ENCODE peak calls at places on chromosomes 11 and 22, in eight cellular contexts. N, W, L, E, G, P, C and A are unnamed samples.

GRCh38 chr22:46012182-46012880 is 35.4 kb upstream of the WNT7B start:
- DNase-seq in P (no peak), C (no peak), N (no peak), L (no peak), G (no peak), E (no peak), W (no peak), A (no peak)

GRCh38 chr11:60345489-60345888 is 18.4 kb downstream of the MS4A6E start:
- DNase-seq in C (no peak), G (no peak), N (peak), P (no peak), W (peak), L (peak), E (no peak), A (no peak)

GRCh38 chr11:59802639-59803176 is 7.9 kb downstream of the MRPL16 start:
- DNase-seq in L (peak), G (peak), C (no peak), E (no peak), W (peak), N (peak), P (no peak), A (peak)

GRCh38 chr22:23835773-23836144 is 3.0 kb downstream of the DERL3 start:
- DNase-seq in G (no peak), N (no peak), P (no peak), W (no peak), E (no peak), C (no peak), L (no peak), A (no peak)

GRCh38 chr11:57641011-57641410 is 8.7 kb downstream of the YPEL4 start:
- DNase-seq in W (peak), C (no peak), E (no peak), N (no peak), G (no peak), P (no peak), L (peak), A (no peak)

GRCh38 chr22:23782649-23783048 is 4.1 kb upstream of the SMARCB1 start:
- DNase-seq in L (no peak), G (no peak), N (no peak), W (no peak), P (no peak), C (no peak), E (no peak), A (no peak)

GRCh38 chr11:40491341-40491740 is 968.1 kb downstream of the LRRC4C start:
- DNase-seq in E (no peak), W (no peak), G (no peak), P (no peak), L (no peak), N (no peak), C (no peak), A (no peak)

GRCh38 chr22:28142361-28142801 is 223.3 kb upstream of the PITPNB start:
- DNase-seq in N (no peak), C (no peak), G (peak), W (no peak), L (peak), P (no peak), E (peak), A (peak)

GRCh38 chr11:77203901-77204755 is 76.1 kb downstream of the MYO7A start:
- DNase-seq in E (no peak), C (no peak), L (no peak), P (no peak), W (no peak), G (no peak), N (no peak), A (no peak)

GRCh38 chr11:97739892-97740782 is 1280.6 kb upstream of the CNTN5 start:
- DNase-seq in G (peak), N (no peak), W (no peak), C (no peak), P (no peak), L (peak), E (peak), A (no peak)

GRCh38 chr11:134542401-134543143 is 130.5 kb upstream of the B3GAT1 start:
- DNase-seq in C (no peak), N (no peak), W (no peak), P (no peak), E (no peak), G (no peak), L (no peak), A (peak)

GRCh38 chr11:114889464-114890065 is 211.2 kb downstream of the NXPE2 start:
- DNase-seq in E (no peak), C (no peak), W (peak), P (no peak), L (no peak), G (no peak), N (no peak), A (no peak)

GRCh38 chr11:43135966-43136534 is 175.7 kb upstream of the API5 start:
- DNase-seq in N (no peak), C (no peak), E (no peak), W (no peak), G (no peak), P (no peak), L (no peak), A (no peak)

GRCh38 chr22:48944756-48945620 is 882.7 kb downstream of the BRD1 start:
- DNase-seq in L (no peak), C (no peak), P (peak), E (no peak), N (no peak), G (no peak), W (no peak), A (no peak)

GRCh38 chr11:17063171-17064002 is 14.1 kb downstream of the RPS13 start:
- DNase-seq in P (peak), L (peak), G (peak), W (peak), E (no peak), C (peak), N (peak), A (peak)

GRCh38 chr11:69157156-69157821 is 1.6 kb downstream of the SMIM38 start:
- DNase-seq in P (no peak), C (no peak), N (peak), E (no peak), L (peak), W (peak), G (peak), A (no peak)

GRCh38 chr11:19905280-19905853 is 192.7 kb downstream of the NAV2 start:
- DNase-seq in P (no peak), E (no peak), L (peak), C (no peak), G (peak), W (peak), N (no peak), A (peak)

GRCh38 chr11:126969865-126970479 is 30.6 kb downstream of the KIRREL3 start:
- DNase-seq in C (no peak), N (no peak), P (no peak), G (peak), L (peak), E (no peak), W (peak), A (no peak)

GRCh38 chr11:110711776-110712642 is at the start of gene ARHGAP20:
- DNase-seq in G (peak), E (no peak), W (peak), L (peak), P (peak), C (no peak), N (peak), A (peak)

GRCh38 chr11:62266558-62266957 is 3.4 kb upstream of the SCGB2A2 start:
- DNase-seq in P (no peak), C (no peak), W (no peak), N (no peak), L (no peak), E (no peak), G (no peak), A (peak)

GRCh38 chr22:39117585-39118191 is 20.6 kb downstream of the APOBEC3H start:
- DNase-seq in C (peak), L (peak), G (peak), E (no peak), N (peak), W (peak), P (no peak), A (no peak)
- TF ChIP-seq CTCF in C (peak), L (peak), G (peak), E (peak), N (peak), W (peak), P (peak), A (peak)

GRCh38 chr11:12410006-12410728 is 32.8 kb downstream of the PARVA start:
- DNase-seq in L (peak), N (no peak), G (peak), C (no peak), W (peak), E (no peak), P (no peak), A (no peak)

GRCh38 chr11:12409621-12410005 is 32.2 kb downstream of the PARVA start:
- DNase-seq in L (peak), E (no peak), C (no peak), P (no peak), W (no peak), N (no peak), G (peak), A (no peak)

GRCh38 chr11:12411395-12411794 is 34.0 kb downstream of the PARVA start:
- DNase-seq in N (no peak), E (no peak), G (no peak), P (no peak), W (no peak), L (no peak), C (no peak), A (no peak)

GRCh38 chr11:12413141-12414055 is 36.0 kb downstream of the PARVA start:
- DNase-seq in L (no peak), C (no peak), E (no peak), N (no peak), G (peak), W (no peak), P (no peak), A (no peak)

DNA sequence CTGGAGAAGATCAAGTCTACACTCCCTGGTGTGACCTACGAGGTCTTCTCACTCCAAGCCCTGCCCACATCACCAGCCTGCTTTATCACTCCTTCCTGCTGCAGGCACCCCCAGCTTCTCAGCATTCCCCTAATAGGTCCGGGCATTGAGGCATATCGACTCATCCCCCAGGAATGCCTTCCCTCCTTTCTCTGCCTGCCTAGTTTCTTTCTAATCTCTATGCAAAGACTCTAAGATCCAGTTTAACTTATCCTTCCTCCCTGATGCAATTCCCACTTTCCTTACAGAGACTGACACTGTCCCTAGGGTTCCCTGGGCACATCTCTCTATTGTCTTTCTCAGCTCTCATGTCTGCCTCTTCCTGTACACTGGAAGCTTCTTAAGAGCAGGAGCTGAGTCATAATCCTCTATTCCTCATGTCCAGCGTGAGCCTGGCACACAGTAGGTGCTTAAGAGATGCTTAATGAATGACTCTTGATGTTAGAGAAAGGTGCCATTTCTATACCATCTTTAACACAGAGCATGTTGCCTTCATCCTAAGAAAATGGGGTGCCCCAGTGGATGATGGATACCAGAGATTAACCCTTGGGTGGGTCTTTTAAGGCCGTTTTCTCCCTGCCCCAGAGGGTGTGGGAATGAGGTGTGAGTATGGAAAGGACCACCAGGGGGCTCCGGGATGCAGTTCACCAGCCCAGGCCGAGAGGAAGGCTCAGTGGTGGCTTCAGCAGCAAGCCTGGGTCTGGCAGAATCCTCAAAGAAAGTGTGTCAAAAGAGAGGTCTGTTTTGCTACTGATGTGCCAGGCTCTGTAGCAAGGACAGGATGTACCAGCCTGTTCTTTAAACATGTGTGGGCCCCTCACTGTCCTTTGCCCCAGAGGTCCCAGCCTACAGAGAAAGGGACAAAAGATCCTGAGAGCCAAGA is 34.7 kb downstream of the PARVA start:
- DNase-seq in C (peak), G (peak), P (peak), L (peak), N (peak), E (peak), W (peak), A (peak)
- H3K27ac ChIP-seq in C (no peak), G (peak), P (peak), L (no peak), N (no peak), E (peak), W (peak), A (peak)

GRCh38 chr22:31105282-31105929 is 2.0 kb downstream of the SELENOM start:
- DNase-seq in P (no peak), W (no peak), E (no peak), N (no peak), G (no peak), C (no peak), L (no peak), A (no peak)

GRCh38 chr22:31106651-31107205 is 640 bp downstream of the SELENOM start:
- DNase-seq in E (no peak), C (no peak), W (peak), G (peak), N (peak), L (peak), P (no peak), A (no peak)

GRCh38 chr22:31107206-31108118 is at the start of gene SELENOM:
- DNase-seq in L (peak), G (peak), C (peak), E (peak), W (peak), P (peak), N (peak), A (peak)

GRCh38 chr22:31104869-31105268 is 2.5 kb downstream of the SELENOM start:
- DNase-seq in E (no peak), W (peak), L (no peak), P (no peak), G (no peak), N (no peak), C (no peak), A (no peak)

DNA sequence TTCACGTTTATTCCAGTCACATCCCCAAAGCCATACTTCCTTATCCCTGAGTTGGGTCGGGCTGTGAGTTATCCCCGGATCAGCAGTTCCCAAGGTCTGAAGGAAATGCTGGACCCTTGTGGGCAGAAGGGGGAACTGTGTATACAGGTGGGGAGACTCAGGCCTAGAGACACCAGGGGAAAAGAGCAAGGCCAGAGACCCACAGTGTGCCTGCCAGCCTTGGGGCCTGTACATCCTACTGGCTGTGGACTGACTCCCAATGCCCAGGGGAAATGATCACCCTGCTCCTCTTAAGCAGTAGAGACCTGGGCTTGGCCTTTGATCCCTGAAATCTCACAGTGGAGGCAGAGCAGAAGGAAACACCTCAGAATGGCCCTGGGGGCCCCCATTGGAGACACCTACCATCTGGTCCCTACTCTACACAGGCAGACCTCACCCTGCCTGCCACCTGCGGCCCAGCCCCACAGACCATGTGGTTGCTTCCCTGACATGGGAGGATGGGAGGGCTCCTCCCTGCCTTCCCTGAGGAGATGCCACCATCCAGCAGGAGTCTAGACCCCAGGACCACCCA is 1.3 kb downstream of the SELENOM start:
- DNase-seq in N (no peak), E (no peak), G (no peak), W (no peak), L (no peak), P (no peak), C (no peak), A (no peak)
- TF ChIP-seq CTCF in N (no peak), E (peak), G (no peak), W (peak), L (peak), P (no peak), C (no peak), A (no peak)

GRCh38 chr11:5279678-5280077 is 9.9 kb upstream of the HBE1 start:
- DNase-seq in C (no peak), L (no peak), N (no peak), P (no peak), W (no peak), G (no peak), E (no peak), A (no peak)
- H3K27ac ChIP-seq in C (no peak), L (no peak), N (no peak), P (no peak), W (no peak), G (peak), E (no peak), A (no peak)

DNA sequence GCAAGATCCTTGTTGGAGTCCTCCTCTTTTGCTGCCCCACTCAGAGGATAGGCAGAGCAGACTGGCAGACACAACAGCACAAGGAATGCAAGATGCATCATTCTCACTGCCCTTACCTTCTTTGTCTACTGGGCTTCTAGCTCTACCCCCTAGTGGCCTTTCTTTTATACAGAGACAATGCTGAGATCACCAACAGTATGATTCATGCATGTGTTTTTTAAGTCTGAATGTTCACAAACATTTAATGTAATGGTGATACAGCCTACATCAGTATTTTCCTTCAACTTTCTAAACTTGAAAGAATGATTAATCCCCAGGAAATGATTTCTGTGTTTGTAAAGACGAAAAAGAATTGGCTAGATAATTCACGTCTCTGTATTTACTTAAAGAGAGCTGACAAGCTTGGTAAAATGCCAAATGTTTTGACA is at the start of gene MMP10:
- DNase-seq in L (peak), G (peak), C (no peak), W (peak), N (no peak), E (peak), P (no peak), A (peak)
- TF ChIP-seq CTCF in L (peak), G (peak), C (no peak), W (peak), N (no peak), E (peak), P (no peak), A (peak)

GRCh38 chr22:41998361-41999261 is at the start of gene WBP2NL:
- DNase-seq in C (peak), G (peak), L (peak), E (peak), P (peak), W (peak), N (peak), A (peak)
- H3K27ac ChIP-seq in C (no peak), G (no peak), L (no peak), E (no peak), P (no peak), W (no peak), N (no peak), A (peak)

DNA sequence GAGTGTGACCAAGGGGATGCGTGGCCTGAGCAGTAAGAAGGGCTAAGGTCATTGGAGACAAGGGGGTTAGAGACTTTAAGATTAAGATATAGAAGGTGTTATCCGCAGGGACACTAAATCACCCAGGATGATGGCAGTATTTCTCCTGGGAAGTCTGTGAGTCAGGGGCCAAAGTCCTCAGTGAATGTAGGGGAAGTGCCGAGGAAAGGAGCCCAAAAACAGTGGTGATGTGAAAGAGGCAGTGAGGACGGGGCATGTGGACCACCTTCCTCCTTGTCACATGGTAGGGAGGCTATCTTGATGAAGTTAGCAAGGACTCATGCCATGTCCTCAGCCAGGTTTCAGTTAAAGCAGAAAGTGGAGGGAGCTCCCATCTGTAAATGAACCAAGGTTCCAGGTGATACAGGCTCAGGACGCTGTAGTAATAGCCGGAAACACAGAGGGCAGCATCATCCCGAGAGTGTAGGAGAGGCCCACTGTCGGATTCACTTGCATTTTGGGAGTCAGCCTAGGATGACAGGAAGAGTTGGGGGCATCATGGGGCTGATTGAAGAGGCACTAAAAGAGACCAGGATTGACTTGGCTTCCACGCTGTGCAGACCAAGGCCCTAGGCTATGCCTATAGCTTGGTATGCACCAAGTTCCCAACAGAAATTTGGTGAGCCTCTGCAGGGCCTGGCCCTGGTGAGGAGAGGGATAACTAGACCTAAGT is 33.5 kb downstream of the WEE1 start:
- DNase-seq in N (no peak), P (no peak), L (no peak), W (peak), C (no peak), E (no peak), G (no peak), A (no peak)
- TF ChIP-seq CTCF in N (no peak), P (no peak), L (no peak), W (peak), C (no peak), E (no peak), G (no peak), A (no peak)

GRCh38 chr11:120208777-120209176 is 2.1 kb upstream of the OAF start:
- DNase-seq in W (no peak), P (peak), G (peak), L (peak), C (no peak), E (no peak), N (peak), A (peak)
- H3K27ac ChIP-seq in W (no peak), P (peak), G (no peak), L (no peak), C (no peak), E (no peak), N (no peak), A (peak)

GRCh38 chr22:43540570-43540969 is 128.8 kb downstream of the MPPED1 start:
- DNase-seq in L (no peak), C (no peak), P (no peak), W (no peak), E (no peak), N (no peak), G (no peak), A (peak)

GRCh38 chr22:43537019-43537585 is 125.3 kb downstream of the MPPED1 start:
- DNase-seq in W (no peak), G (no peak), C (no peak), E (no peak), L (no peak), N (no peak), P (no peak), A (no peak)

GRCh38 chr22:43541462-43542407 is 129.9 kb downstream of the MPPED1 start:
- DNase-seq in P (no peak), N (no peak), G (no peak), L (no peak), C (no peak), E (no peak), W (no peak), A (no peak)

GRCh38 chr22:43541022-43541421 is 129.2 kb downstream of the MPPED1 start:
- DNase-seq in G (no peak), C (no peak), L (no peak), E (no peak), P (no peak), W (no peak), N (no peak), A (no peak)

GRCh38 chr22:43539572-43540533 is 128.0 kb downstream of the MPPED1 start:
- DNase-seq in N (no peak), G (no peak), C (no peak), P (no peak), W (no peak), E (no peak), L (no peak), A (no peak)
- TF ChIP-seq CTCF in N (no peak), G (no peak), C (no peak), P (no peak), W (no peak), E (no peak), L (no peak), A (no peak)